ENCODE peak calls at places on chromosomes 3 and 15, in seven cellular contexts. C is putamen; W is RCC 7860; Z is NCI-H1694; J is NCI-H82; U is activated naive CD4-positive, alpha-beta T cell treated with anti-CD3 and anti-CD28 coated beads, Interleukin-2, amount 10 ng/mL, durations not matched to agents 7 days and 5 days; R is stimulated activated CD8-positive, alpha-beta memory T cell treated with anti-CD3 and anti-CD28 coated beads, Interleukin-7, amount 100 ng/mL, for 24 hours. B is an unnamed sample.

GRCh38 chr3:73470851-73471250 is 153.9 kb downstream of the PDZRN3 start:
- DNase-seq in C (no peak), W (no peak), Z (no peak), J (no peak), U (no peak), R (no peak), B (no peak)

GRCh38 chr15:83904107-83904720 is 250.3 kb downstream of the ADAMTSL3 start:
- DNase-seq in C (no peak), W (peak; percentile 18), Z (no peak), J (no peak), U (no peak), R (no peak), B (no peak)

GRCh38 chr3:71436337-71436736 is 147.2 kb downstream of the FOXP1 start:
- DNase-seq in C (no peak), W (no peak), Z (no peak), J (no peak), U (no peak), R (no peak), B (no peak)

GRCh38 chr15:47932829-47933696 is 187.7 kb upstream of the SLC24A5 start:
- DNase-seq in C (no peak), W (no peak), Z (no peak), J (peak; percentile 41), U (no peak), R (no peak), B (no peak)

GRCh38 chr3:32398531-32398930 is 6.9 kb downstream of the CMTM7 start:
- DNase-seq in C (no peak), W (no peak), Z (no peak), J (peak; percentile 13), U (no peak), R (no peak), B (no peak)

GRCh38 chr3:142664311-142664710 is 59.5 kb upstream of the TRPC1 start:
- DNase-seq in C (no peak), W (no peak), Z (no peak), J (no peak), U (no peak), R (no peak), B (no peak)

GRCh38 chr3:141530133-141530768 is 43.4 kb downstream of the RASA2 start:
- DNase-seq in C (peak; percentile 13), W (no peak), Z (no peak), J (no peak), U (peak; percentile 28), R (no peak), B (no peak)

GRCh38 chr3:117893638-117894037 is 1141.0 kb downstream of the IGSF11 start:
- DNase-seq in C (no peak), W (peak; percentile 61), Z (no peak), J (peak; percentile 11), U (no peak), R (no peak), B (no peak)

GRCh38 chr3:132843349-132843748 is 121.1 kb upstream of the NPHP3 start:
- DNase-seq in C (no peak), W (no peak), Z (no peak), J (no peak), U (no peak), R (no peak), B (no peak)

GRCh38 chr15:67115567-67115966 is 50.2 kb downstream of the SMAD3 start:
- DNase-seq in C (no peak), W (no peak), Z (no peak), J (no peak), U (no peak), R (no peak), B (no peak)

GRCh38 chr3:171349392-171349791 is 110.8 kb downstream of the TNIK start:
- DNase-seq in C (no peak), W (no peak), Z (no peak), J (no peak), U (no peak), R (no peak), B (no peak)

GRCh38 chr3:153160451-153161137 is 1.4 kb upstream of the RAP2B start:
- DNase-seq in C (peak; percentile 78), W (peak; percentile 85), Z (no peak), J (peak; percentile 83), U (peak; percentile 86), R (peak; percentile 45), B (peak; percentile 44)